ENCODE peak calls at places on chromosome 10, in nine cellular contexts. One of them, this sample, is unnamed. For H3K27me3, the result is how much of the 10 kb centered on the place peaks cover.

GRCh38 chr10:18409599-18410397 is 241.6 kb downstream of the NSUN6 start:
- DNase-seq in cardiac muscle cell: no peak
- DNase-seq in psoas muscle: no peak
- DNase-seq in IMR-90: no peak
- DNase-seq in colonic mucosa: no peak
- DNase-seq in prostate gland: no peak
- DNase-seq in MM.1S: no peak
- DNase-seq in heart right ventricle: no peak
- DNase-seq in suprapubic skin: no peak
- DNase-seq in this sample: no peak

GRCh38 chr10:66307826-66308225 is 618.0 kb upstream of the LRRTM3 start:
- DNase-seq in cardiac muscle cell: no peak
- DNase-seq in psoas muscle: no peak
- DNase-seq in IMR-90: no peak
- DNase-seq in colonic mucosa: no peak
- DNase-seq in prostate gland: no peak
- DNase-seq in MM.1S: no peak
- DNase-seq in heart right ventricle: no peak
- DNase-seq in suprapubic skin: no peak
- DNase-seq in this sample: no peak

GRCh38 chr10:112721080-112721698 is 228.9 kb upstream of the TCF7L2 start:
- DNase-seq in cardiac muscle cell: peak
- DNase-seq in psoas muscle: no peak
- DNase-seq in IMR-90: peak
- DNase-seq in colonic mucosa: peak
- DNase-seq in prostate gland: peak
- DNase-seq in MM.1S: peak
- DNase-seq in heart right ventricle: peak
- DNase-seq in suprapubic skin: no peak
- DNase-seq in this sample: peak

GRCh38 chr10:9987197-9987596 is 1030.5 kb upstream of the CELF2 start:
- DNase-seq in cardiac muscle cell: no peak
- DNase-seq in psoas muscle: no peak
- DNase-seq in IMR-90: no peak
- DNase-seq in colonic mucosa: no peak
- DNase-seq in prostate gland: no peak
- DNase-seq in MM.1S: no peak
- DNase-seq in heart right ventricle: no peak
- DNase-seq in suprapubic skin: no peak
- DNase-seq in this sample: no peak

GRCh38 chr10:126904493-126904806 is 778 bp upstream of the DOCK1 start:
- DNase-seq in cardiac muscle cell: no peak
- DNase-seq in psoas muscle: no peak
- DNase-seq in IMR-90: no peak
- DNase-seq in colonic mucosa: no peak
- DNase-seq in prostate gland: no peak
- DNase-seq in MM.1S: no peak
- DNase-seq in heart right ventricle: no peak
- DNase-seq in suprapubic skin: no peak
- DNase-seq in this sample: no peak

GRCh38 chr10:49332333-49332732 is 33.4 kb downstream of the C10orf71 start:
- DNase-seq in cardiac muscle cell: no peak
- DNase-seq in psoas muscle: no peak
- DNase-seq in IMR-90: no peak
- DNase-seq in colonic mucosa: no peak
- DNase-seq in prostate gland: no peak
- DNase-seq in MM.1S: no peak
- DNase-seq in heart right ventricle: no peak
- DNase-seq in suprapubic skin: no peak
- DNase-seq in this sample: no peak

GRCh38 chr10:124449170-124450009 is 445 bp downstream of the NKX1-2 start:
- DNase-seq in cardiac muscle cell: no peak
- DNase-seq in psoas muscle: no peak
- DNase-seq in IMR-90: no peak
- DNase-seq in colonic mucosa: no peak
- DNase-seq in prostate gland: no peak
- DNase-seq in MM.1S: no peak
- DNase-seq in heart right ventricle: no peak
- DNase-seq in suprapubic skin: no peak
- DNase-seq in this sample: no peak

GRCh38 chr10:44894691-44895090 is 16.4 kb upstream of the TMEM72 start:
- DNase-seq in cardiac muscle cell: no peak
- DNase-seq in psoas muscle: no peak
- DNase-seq in IMR-90: no peak
- DNase-seq in colonic mucosa: no peak
- DNase-seq in prostate gland: no peak
- DNase-seq in MM.1S: no peak
- DNase-seq in heart right ventricle: no peak
- DNase-seq in suprapubic skin: no peak
- DNase-seq in this sample: no peak

GRCh38 chr10:51564896-51565505 is 134.4 kb downstream of the CSTF2T start:
- DNase-seq in cardiac muscle cell: no peak
- DNase-seq in psoas muscle: no peak
- DNase-seq in IMR-90: no peak
- DNase-seq in colonic mucosa: no peak
- DNase-seq in prostate gland: no peak
- DNase-seq in MM.1S: no peak
- DNase-seq in heart right ventricle: no peak
- DNase-seq in suprapubic skin: no peak
- DNase-seq in this sample: no peak

GRCh38 chr10:122341141-122341810 is 33.2 kb upstream of the PLEKHA1 start:
- DNase-seq in cardiac muscle cell: no peak
- DNase-seq in psoas muscle: no peak
- DNase-seq in IMR-90: no peak
- DNase-seq in colonic mucosa: no peak
- DNase-seq in prostate gland: peak
- DNase-seq in MM.1S: no peak
- DNase-seq in heart right ventricle: peak
- DNase-seq in suprapubic skin: no peak
- DNase-seq in this sample: peak

GRCh38 chr10:84375011-84375410 is 46.6 kb downstream of the CCSER2 start:
- DNase-seq in cardiac muscle cell: peak
- DNase-seq in psoas muscle: no peak
- DNase-seq in IMR-90: peak
- DNase-seq in colonic mucosa: peak
- DNase-seq in prostate gland: peak
- DNase-seq in MM.1S: peak
- DNase-seq in heart right ventricle: peak
- DNase-seq in suprapubic skin: no peak
- DNase-seq in this sample: peak

GRCh38 chr10:112956631-112957350 is 6.7 kb downstream of the TCF7L2 start:
- DNase-seq in cardiac muscle cell: no peak
- DNase-seq in psoas muscle: no peak
- DNase-seq in IMR-90: no peak
- DNase-seq in colonic mucosa: no peak
- DNase-seq in prostate gland: peak
- DNase-seq in MM.1S: no peak
- DNase-seq in heart right ventricle: no peak
- DNase-seq in suprapubic skin: no peak
- DNase-seq in this sample: no peak

GRCh38 chr10:62433181-62433692 is 59.1 kb downstream of the ZNF365 start:
- DNase-seq in cardiac muscle cell: no peak
- DNase-seq in psoas muscle: peak
- DNase-seq in IMR-90: peak
- DNase-seq in colonic mucosa: no peak
- DNase-seq in prostate gland: no peak
- DNase-seq in MM.1S: no peak
- DNase-seq in heart right ventricle: peak
- DNase-seq in suprapubic skin: peak
- DNase-seq in this sample: peak

GRCh38 chr10:16843252-16843870 is 26.1 kb upstream of the RSU1 start:
- DNase-seq in cardiac muscle cell: peak
- DNase-seq in psoas muscle: no peak
- DNase-seq in IMR-90: peak
- DNase-seq in colonic mucosa: no peak
- DNase-seq in prostate gland: peak
- DNase-seq in MM.1S: peak
- DNase-seq in heart right ventricle: peak
- DNase-seq in suprapubic skin: no peak
- DNase-seq in this sample: no peak

GRCh38 chr10:132398566-132398991 is 1.6 kb downstream of the PWWP2B start:
- DNase-seq in cardiac muscle cell: no peak
- DNase-seq in psoas muscle: peak
- DNase-seq in IMR-90: no peak
- DNase-seq in colonic mucosa: no peak
- DNase-seq in prostate gland: no peak
- DNase-seq in MM.1S: no peak
- DNase-seq in heart right ventricle: no peak
- DNase-seq in suprapubic skin: no peak
- DNase-seq in this sample: peak

GRCh38 chr10:102713483-102713813 is 749 bp downstream of the ARL3 start:
- DNase-seq in cardiac muscle cell: no peak
- DNase-seq in psoas muscle: no peak
- DNase-seq in IMR-90: peak
- DNase-seq in colonic mucosa: no peak
- DNase-seq in prostate gland: no peak
- DNase-seq in MM.1S: no peak
- DNase-seq in heart right ventricle: no peak
- DNase-seq in suprapubic skin: no peak
- DNase-seq in this sample: no peak
- TF ChIP-seq CTCF in cardiac muscle cell: no peak
- TF ChIP-seq CTCF in psoas muscle: no peak
- TF ChIP-seq CTCF in IMR-90: no peak
- TF ChIP-seq CTCF in colonic mucosa: no peak
- TF ChIP-seq CTCF in prostate gland: no peak
- TF ChIP-seq CTCF in MM.1S: no peak
- TF ChIP-seq CTCF in heart right ventricle: peak
- TF ChIP-seq CTCF in suprapubic skin: no peak
- TF ChIP-seq CTCF in this sample: peak

GRCh38 chr10:102146971-102147428 is 5.2 kb upstream of the NOLC1 start:
- DNase-seq in cardiac muscle cell: no peak
- DNase-seq in psoas muscle: no peak
- DNase-seq in IMR-90: no peak
- DNase-seq in colonic mucosa: no peak
- DNase-seq in prostate gland: no peak
- DNase-seq in MM.1S: no peak
- DNase-seq in heart right ventricle: no peak
- DNase-seq in suprapubic skin: no peak
- DNase-seq in this sample: no peak
- H3K27me3 ChIP-seq in cardiac muscle cell: under half
- H3K27me3 ChIP-seq in psoas muscle: under half
- H3K27me3 ChIP-seq in IMR-90: under half
- H3K27me3 ChIP-seq in colonic mucosa: under half
- H3K27me3 ChIP-seq in prostate gland: under half
- H3K27me3 ChIP-seq in MM.1S: under half
- H3K27me3 ChIP-seq in heart right ventricle: under half
- H3K27me3 ChIP-seq in suprapubic skin: under half
- H3K27me3 ChIP-seq in this sample: under half

DNA sequence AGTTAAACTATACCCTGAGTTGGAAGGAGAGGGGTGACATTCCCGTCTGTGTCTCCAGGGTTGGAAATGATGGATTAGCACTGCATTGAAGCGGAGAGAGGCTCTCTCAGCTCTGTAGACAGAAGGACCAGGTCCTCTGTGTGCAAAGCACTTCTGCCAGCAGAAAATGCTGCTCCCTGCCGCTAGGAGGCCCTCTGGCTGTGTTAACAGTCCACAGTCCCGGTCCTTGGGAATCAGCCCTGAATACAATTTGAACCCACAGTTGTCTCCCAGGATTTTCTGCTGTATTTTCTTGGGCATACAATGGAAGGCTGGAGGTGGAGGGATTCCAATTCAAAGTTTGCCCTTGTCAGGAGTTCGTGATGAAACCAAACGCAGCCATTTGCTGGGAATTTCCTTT is 205.1 kb downstream of the GLRX3 start:
- DNase-seq in cardiac muscle cell: peak
- DNase-seq in psoas muscle: no peak
- DNase-seq in IMR-90: no peak
- DNase-seq in colonic mucosa: no peak
- DNase-seq in prostate gland: no peak
- DNase-seq in MM.1S: peak
- DNase-seq in heart right ventricle: no peak
- DNase-seq in suprapubic skin: no peak
- DNase-seq in this sample: peak
- TF ChIP-seq CTCF in cardiac muscle cell: no peak
- TF ChIP-seq CTCF in psoas muscle: peak
- TF ChIP-seq CTCF in IMR-90: no peak
- TF ChIP-seq CTCF in colonic mucosa: no peak
- TF ChIP-seq CTCF in prostate gland: peak
- TF ChIP-seq CTCF in MM.1S: peak
- TF ChIP-seq CTCF in heart right ventricle: peak
- TF ChIP-seq CTCF in suprapubic skin: no peak
- TF ChIP-seq CTCF in this sample: peak

GRCh38 chr10:102410427-102411073 is 8.0 kb downstream of the PSD start:
- DNase-seq in cardiac muscle cell: peak
- DNase-seq in psoas muscle: no peak
- DNase-seq in IMR-90: no peak
- DNase-seq in colonic mucosa: no peak
- DNase-seq in prostate gland: no peak
- DNase-seq in MM.1S: no peak
- DNase-seq in heart right ventricle: no peak
- DNase-seq in suprapubic skin: peak
- DNase-seq in this sample: no peak

GRCh38 chr10:102408728-102409603 is 9.6 kb downstream of the PSD start:
- DNase-seq in cardiac muscle cell: peak
- DNase-seq in psoas muscle: no peak
- DNase-seq in IMR-90: peak
- DNase-seq in colonic mucosa: no peak
- DNase-seq in prostate gland: no peak
- DNase-seq in MM.1S: no peak
- DNase-seq in heart right ventricle: peak
- DNase-seq in suprapubic skin: peak
- DNase-seq in this sample: no peak

GRCh38 chr10:102409604-102410426 is 8.8 kb downstream of the PSD start:
- DNase-seq in cardiac muscle cell: peak
- DNase-seq in psoas muscle: no peak
- DNase-seq in IMR-90: no peak
- DNase-seq in colonic mucosa: no peak
- DNase-seq in prostate gland: no peak
- DNase-seq in MM.1S: no peak
- DNase-seq in heart right ventricle: no peak
- DNase-seq in suprapubic skin: no peak
- DNase-seq in this sample: no peak

GRCh38 chr10:102407641-102407943 is 11.0 kb downstream of the PSD start:
- DNase-seq in cardiac muscle cell: no peak
- DNase-seq in psoas muscle: no peak
- DNase-seq in IMR-90: no peak
- DNase-seq in colonic mucosa: no peak
- DNase-seq in prostate gland: no peak
- DNase-seq in MM.1S: no peak
- DNase-seq in heart right ventricle: no peak
- DNase-seq in suprapubic skin: no peak
- DNase-seq in this sample: no peak

DNA sequence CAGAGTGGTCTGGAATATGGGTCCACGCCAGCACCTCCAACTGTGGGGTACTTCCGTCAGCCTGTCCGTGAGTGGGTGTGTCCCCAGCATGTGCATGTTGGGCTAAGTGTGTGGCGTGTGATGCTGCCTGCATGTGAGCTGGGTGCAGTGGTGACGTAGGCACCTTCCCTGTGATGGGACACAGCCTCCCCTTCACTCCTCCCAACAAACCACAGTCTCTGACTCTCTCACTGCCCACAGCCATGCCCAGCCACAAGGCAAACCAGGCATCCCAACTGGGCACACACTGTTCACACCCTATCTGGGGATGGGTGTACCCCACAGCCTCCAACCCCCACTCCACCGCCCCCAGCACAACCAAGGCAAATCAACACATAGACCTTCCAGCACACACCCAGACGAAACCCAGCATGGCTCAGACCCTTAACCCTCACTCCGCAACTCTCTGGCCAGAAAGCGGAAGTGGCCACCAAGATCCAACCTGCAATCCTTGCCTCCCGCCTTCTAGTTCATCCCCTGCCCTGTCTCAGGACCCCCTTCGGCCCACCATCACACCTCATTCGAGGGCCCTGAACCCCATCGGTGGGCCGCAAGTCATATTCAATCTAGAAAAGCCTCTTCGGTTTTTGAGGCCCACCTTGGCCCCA is 10.4 kb downstream of the PSD start:
- DNase-seq in cardiac muscle cell: no peak
- DNase-seq in psoas muscle: no peak
- DNase-seq in IMR-90: no peak
- DNase-seq in colonic mucosa: no peak
- DNase-seq in prostate gland: no peak
- DNase-seq in MM.1S: no peak
- DNase-seq in heart right ventricle: no peak
- DNase-seq in suprapubic skin: peak
- DNase-seq in this sample: no peak
- H3K27me3 ChIP-seq in cardiac muscle cell: under half
- H3K27me3 ChIP-seq in psoas muscle: under half
- H3K27me3 ChIP-seq in IMR-90: under half
- H3K27me3 ChIP-seq in colonic mucosa: under half
- H3K27me3 ChIP-seq in prostate gland: under half
- H3K27me3 ChIP-seq in MM.1S: half or more
- H3K27me3 ChIP-seq in heart right ventricle: half or more
- H3K27me3 ChIP-seq in suprapubic skin: half or more
- H3K27me3 ChIP-seq in this sample: under half

This sample was measured in body of pancreas.